ENCODE peak calls at places on chromosomes 3 and 15, in four cellular contexts. One of them, this sample, is unnamed.

GRCh38 chr3:46612324-46612723 is at the start of gene FAM240A:
- DNase-seq in activated CD4-positive, alpha-beta T cell treated with anti-CD3 and anti-CD28 coated beads, Interleukin-2, amount 10 ng/mL, durations not matched to agents 7 days and 5 days: no peak
- DNase-seq in CD8-positive, alpha-beta memory T cell: no peak
- DNase-seq in A172: no peak
- DNase-seq in this sample: no peak

GRCh38 chr3:46670891-46671427 is 22.5 kb downstream of the ALS2CL start:
- DNase-seq in CD8-positive, alpha-beta memory T cell: no peak
- DNase-seq in activated CD4-positive, alpha-beta T cell treated with anti-CD3 and anti-CD28 coated beads, Interleukin-2, amount 10 ng/mL, durations not matched to agents 7 days and 5 days: no peak
- DNase-seq in A172: no peak
- DNase-seq in this sample: no peak

GRCh38 chr3:133386876-133387275 is 13.0 kb upstream of the BFSP2 start:
- DNase-seq in CD8-positive, alpha-beta memory T cell: no peak
- DNase-seq in activated CD4-positive, alpha-beta T cell treated with anti-CD3 and anti-CD28 coated beads, Interleukin-2, amount 10 ng/mL, durations not matched to agents 7 days and 5 days: no peak
- DNase-seq in A172: no peak
- DNase-seq in this sample: no peak

GRCh38 chr3:113552851-113553250 is 20.5 kb downstream of the SIDT1 start:
- DNase-seq in activated CD4-positive, alpha-beta T cell treated with anti-CD3 and anti-CD28 coated beads, Interleukin-2, amount 10 ng/mL, durations not matched to agents 7 days and 5 days: peak
- DNase-seq in CD8-positive, alpha-beta memory T cell: no peak
- DNase-seq in A172: no peak
- DNase-seq in this sample: peak

GRCh38 chr15:40771242-40771641 is 1.5 kb downstream of the C15orf62 start:
- DNase-seq in CD8-positive, alpha-beta memory T cell: no peak
- DNase-seq in A172: no peak
- DNase-seq in activated CD4-positive, alpha-beta T cell treated with anti-CD3 and anti-CD28 coated beads, Interleukin-2, amount 10 ng/mL, durations not matched to agents 7 days and 5 days: no peak
- DNase-seq in this sample: no peak

GRCh38 chr3:55128201-55128870 is 200.5 kb upstream of the LRTM1 start:
- DNase-seq in activated CD4-positive, alpha-beta T cell treated with anti-CD3 and anti-CD28 coated beads, Interleukin-2, amount 10 ng/mL, durations not matched to agents 7 days and 5 days: no peak
- DNase-seq in CD8-positive, alpha-beta memory T cell: no peak
- DNase-seq in A172: peak
- DNase-seq in this sample: no peak

GRCh38 chr15:75145027-75145841 is 56.4 kb upstream of the C15orf39 start:
- DNase-seq in CD8-positive, alpha-beta memory T cell: no peak
- DNase-seq in activated CD4-positive, alpha-beta T cell treated with anti-CD3 and anti-CD28 coated beads, Interleukin-2, amount 10 ng/mL, durations not matched to agents 7 days and 5 days: no peak
- DNase-seq in A172: peak
- DNase-seq in this sample: no peak

GRCh38 chr3:58588030-58588614 is 10.9 kb upstream of the FAM107A start:
- DNase-seq in CD8-positive, alpha-beta memory T cell: no peak
- DNase-seq in activated CD4-positive, alpha-beta T cell treated with anti-CD3 and anti-CD28 coated beads, Interleukin-2, amount 10 ng/mL, durations not matched to agents 7 days and 5 days: peak
- DNase-seq in A172: no peak
- DNase-seq in this sample: no peak

This sample was measured in T-cell.